ENCODE peak calls at places on chromosomes 5 and 9, in four cellular contexts. One of them, this sample, is unnamed.

GRCh38 chr9:114503522-114504340 is 1.5 kb downstream of the WHRN start:
- DNase-seq in NCI-H1092: no peak
- DNase-seq in activated CD4-positive, CD25-positive, alpha-beta regulatory T cell treated with anti-CD3 and anti-CD28 coated beads, Interleukin-2, amount 50 U/mL, for 72 hours: no peak
- DNase-seq in NCI-H1105: no peak
- DNase-seq in this sample: no peak

GRCh38 chr9:112699230-112699629 is 18.7 kb downstream of the INIP start:
- DNase-seq in NCI-H1105: no peak
- DNase-seq in activated CD4-positive, CD25-positive, alpha-beta regulatory T cell treated with anti-CD3 and anti-CD28 coated beads, Interleukin-2, amount 50 U/mL, for 72 hours: no peak
- DNase-seq in NCI-H1092: no peak
- DNase-seq in this sample: no peak

GRCh38 chr5:135826994-135827671 is 7.3 kb upstream of the SLC25A48 start:
- DNase-seq in NCI-H1105: no peak
- DNase-seq in activated CD4-positive, CD25-positive, alpha-beta regulatory T cell treated with anti-CD3 and anti-CD28 coated beads, Interleukin-2, amount 50 U/mL, for 72 hours: no peak
- DNase-seq in NCI-H1092: no peak
- DNase-seq in this sample: no peak

GRCh38 chr5:127838661-127839060 is 135.5 kb downstream of the CCDC192 start:
- DNase-seq in NCI-H1105: no peak
- DNase-seq in activated CD4-positive, CD25-positive, alpha-beta regulatory T cell treated with anti-CD3 and anti-CD28 coated beads, Interleukin-2, amount 50 U/mL, for 72 hours: no peak
- DNase-seq in NCI-H1092: no peak
- DNase-seq in this sample: no peak

GRCh38 chr9:121107041-121107440 is 32.3 kb downstream of the CNTRL start:
- DNase-seq in NCI-H1105: no peak
- DNase-seq in activated CD4-positive, CD25-positive, alpha-beta regulatory T cell treated with anti-CD3 and anti-CD28 coated beads, Interleukin-2, amount 50 U/mL, for 72 hours: no peak
- DNase-seq in NCI-H1092: no peak
- DNase-seq in this sample: no peak

GRCh38 chr9:86764230-86765039 is 182.9 kb downstream of the GAS1 start:
- DNase-seq in activated CD4-positive, CD25-positive, alpha-beta regulatory T cell treated with anti-CD3 and anti-CD28 coated beads, Interleukin-2, amount 50 U/mL, for 72 hours: no peak
- DNase-seq in NCI-H1105: no peak
- DNase-seq in NCI-H1092: no peak
- DNase-seq in this sample: no peak

GRCh38 chr5:1765141-1765879 is 34.3 kb downstream of the MRPL36 start:
- DNase-seq in activated CD4-positive, CD25-positive, alpha-beta regulatory T cell treated with anti-CD3 and anti-CD28 coated beads, Interleukin-2, amount 50 U/mL, for 72 hours: no peak
- DNase-seq in NCI-H1092: no peak
- DNase-seq in NCI-H1105: no peak
- DNase-seq in this sample: no peak

GRCh38 chr9:112184211-112184610 is 9.1 kb upstream of the SUSD1 start:
- DNase-seq in activated CD4-positive, CD25-positive, alpha-beta regulatory T cell treated with anti-CD3 and anti-CD28 coated beads, Interleukin-2, amount 50 U/mL, for 72 hours: no peak
- DNase-seq in NCI-H1105: no peak
- DNase-seq in NCI-H1092: no peak
- DNase-seq in this sample: no peak

GRCh38 chr5:178356459-178356872 is 123.9 kb upstream of the PHYKPL start:
- DNase-seq in NCI-H1105: no peak
- DNase-seq in NCI-H1092: no peak
- DNase-seq in activated CD4-positive, CD25-positive, alpha-beta regulatory T cell treated with anti-CD3 and anti-CD28 coated beads, Interleukin-2, amount 50 U/mL, for 72 hours: no peak
- DNase-seq in this sample: no peak

GRCh38 chr5:131634666-131634995 is 398 bp downstream of the RAPGEF6 start:
- DNase-seq in NCI-H1105: no peak
- DNase-seq in activated CD4-positive, CD25-positive, alpha-beta regulatory T cell treated with anti-CD3 and anti-CD28 coated beads, Interleukin-2, amount 50 U/mL, for 72 hours: no peak
- DNase-seq in NCI-H1092: peak
- DNase-seq in this sample: no peak

GRCh38 chr5:9207820-9208418 is 338.0 kb downstream of the SEMA5A start:
- DNase-seq in activated CD4-positive, CD25-positive, alpha-beta regulatory T cell treated with anti-CD3 and anti-CD28 coated beads, Interleukin-2, amount 50 U/mL, for 72 hours: no peak
- DNase-seq in NCI-H1105: peak
- DNase-seq in NCI-H1092: peak
- DNase-seq in this sample: peak

GRCh38 chr9:1071730-1072129 is 21.6 kb downstream of the DMRT2 start:
- DNase-seq in activated CD4-positive, CD25-positive, alpha-beta regulatory T cell treated with anti-CD3 and anti-CD28 coated beads, Interleukin-2, amount 50 U/mL, for 72 hours: no peak
- DNase-seq in NCI-H1105: peak
- DNase-seq in NCI-H1092: no peak
- DNase-seq in this sample: no peak

GRCh38 chr9:73143606-73144328 is 7.9 kb upstream of the ANXA1 start:
- DNase-seq in activated CD4-positive, CD25-positive, alpha-beta regulatory T cell treated with anti-CD3 and anti-CD28 coated beads, Interleukin-2, amount 50 U/mL, for 72 hours: no peak
- DNase-seq in NCI-H1092: no peak
- DNase-seq in NCI-H1105: no peak
- DNase-seq in this sample: no peak

GRCh38 chr5:14399054-14399657 is 182.4 kb upstream of the OTULINL start:
- DNase-seq in NCI-H1092: peak
- DNase-seq in NCI-H1105: peak
- DNase-seq in activated CD4-positive, CD25-positive, alpha-beta regulatory T cell treated with anti-CD3 and anti-CD28 coated beads, Interleukin-2, amount 50 U/mL, for 72 hours: no peak
- DNase-seq in this sample: peak

GRCh38 chr9:33287087-33287490 is 3.2 kb upstream of the NFX1 start:
- DNase-seq in activated CD4-positive, CD25-positive, alpha-beta regulatory T cell treated with anti-CD3 and anti-CD28 coated beads, Interleukin-2, amount 50 U/mL, for 72 hours: no peak
- DNase-seq in NCI-H1092: peak
- DNase-seq in NCI-H1105: peak
- DNase-seq in this sample: peak

GRCh38 chr5:6282360-6282759 is 96.0 kb downstream of the MED10 start:
- DNase-seq in activated CD4-positive, CD25-positive, alpha-beta regulatory T cell treated with anti-CD3 and anti-CD28 coated beads, Interleukin-2, amount 50 U/mL, for 72 hours: no peak
- DNase-seq in NCI-H1092: no peak
- DNase-seq in NCI-H1105: no peak
- DNase-seq in this sample: no peak

GRCh38 chr5:135011355-135012032 is 22.5 kb downstream of the PITX1 start:
- DNase-seq in activated CD4-positive, CD25-positive, alpha-beta regulatory T cell treated with anti-CD3 and anti-CD28 coated beads, Interleukin-2, amount 50 U/mL, for 72 hours: no peak
- DNase-seq in NCI-H1092: no peak
- DNase-seq in NCI-H1105: no peak
- DNase-seq in this sample: no peak

GRCh38 chr5:50749181-50749580 is 82.7 kb downstream of the PARP8 start:
- DNase-seq in activated CD4-positive, CD25-positive, alpha-beta regulatory T cell treated with anti-CD3 and anti-CD28 coated beads, Interleukin-2, amount 50 U/mL, for 72 hours: no peak
- DNase-seq in NCI-H1092: no peak
- DNase-seq in NCI-H1105: no peak
- DNase-seq in this sample: no peak

GRCh38 chr9:928363-929042 is 48.0 kb upstream of the DMRT3 start:
- DNase-seq in NCI-H1105: no peak
- DNase-seq in NCI-H1092: no peak
- DNase-seq in activated CD4-positive, CD25-positive, alpha-beta regulatory T cell treated with anti-CD3 and anti-CD28 coated beads, Interleukin-2, amount 50 U/mL, for 72 hours: no peak
- DNase-seq in this sample: no peak

GRCh38 chr5:71834575-71834974 is 115.5 kb downstream of the CARTPT start:
- DNase-seq in NCI-H1092: no peak
- DNase-seq in NCI-H1105: no peak
- DNase-seq in activated CD4-positive, CD25-positive, alpha-beta regulatory T cell treated with anti-CD3 and anti-CD28 coated beads, Interleukin-2, amount 50 U/mL, for 72 hours: no peak
- DNase-seq in this sample: no peak

GRCh38 chr5:112776301-112776856 is 38.7 kb downstream of the APC start:
- DNase-seq in NCI-H1105: no peak
- DNase-seq in activated CD4-positive, CD25-positive, alpha-beta regulatory T cell treated with anti-CD3 and anti-CD28 coated beads, Interleukin-2, amount 50 U/mL, for 72 hours: no peak
- DNase-seq in NCI-H1092: no peak
- DNase-seq in this sample: no peak

GRCh38 chr5:39604491-39604890 is 179.7 kb upstream of the DAB2 start:
- DNase-seq in NCI-H1105: no peak
- DNase-seq in activated CD4-positive, CD25-positive, alpha-beta regulatory T cell treated with anti-CD3 and anti-CD28 coated beads, Interleukin-2, amount 50 U/mL, for 72 hours: no peak
- DNase-seq in NCI-H1092: no peak
- DNase-seq in this sample: no peak

GRCh38 chr9:87259543-87259942 is 238.1 kb upstream of the DAPK1 start:
- DNase-seq in NCI-H1105: no peak
- DNase-seq in activated CD4-positive, CD25-positive, alpha-beta regulatory T cell treated with anti-CD3 and anti-CD28 coated beads, Interleukin-2, amount 50 U/mL, for 72 hours: no peak
- DNase-seq in NCI-H1092: no peak
- DNase-seq in this sample: no peak

GRCh38 chr5:32506809-32507208 is 62.3 kb upstream of the ZFR start:
- DNase-seq in activated CD4-positive, CD25-positive, alpha-beta regulatory T cell treated with anti-CD3 and anti-CD28 coated beads, Interleukin-2, amount 50 U/mL, for 72 hours: no peak
- DNase-seq in NCI-H1092: no peak
- DNase-seq in NCI-H1105: no peak
- DNase-seq in this sample: no peak

GRCh38 chr5:68251804-68252648 is 36.5 kb downstream of the PIK3R1 start:
- DNase-seq in NCI-H1092: no peak
- DNase-seq in activated CD4-positive, CD25-positive, alpha-beta regulatory T cell treated with anti-CD3 and anti-CD28 coated beads, Interleukin-2, amount 50 U/mL, for 72 hours: no peak
- DNase-seq in NCI-H1105: no peak
- DNase-seq in this sample: no peak

This sample was measured in NCI-H1694.